ENCODE peak calls at places on chromosome 19, in ten cellular contexts. K is hepatic stellate cell; F is activated T-cell treated with anti-CD3 and anti-CD28 coated beads, Interleukin-2, amount 50 U/mL, for 24 hours; M is endothelial cell; D is stomach; X is stimulated activated CD8-positive, alpha-beta memory T cell treated with anti-CD3 and anti-CD28 coated beads, Interleukin-4, amount 100 ng/mL, for 1 hour; V is cardiac fibroblast; I is lower lobe of right lung; N is hypothalamus; H is A172. T is an unnamed sample.

GRCh38 chr19:5719961-5720790 is at the start of the genes CATSPERD and LONP1:
- DNase-seq in K (peak), F (peak), M (peak), D (peak), X (peak), V (peak), I (peak), N (peak), H (peak), T (peak)

GRCh38 chr19:50341091-50341564 is 12.0 kb upstream of the KCNC3 start:
- DNase-seq in K (no peak), F (no peak), M (no peak), D (no peak), X (no peak), V (no peak), I (peak), N (no peak), H (no peak), T (no peak)

GRCh38 chr19:15293751-15294505 is 38.4 kb downstream of the BRD4 start:
- DNase-seq in K (no peak), F (no peak), M (no peak), D (no peak), X (no peak), V (peak), I (no peak), N (no peak), H (no peak), T (no peak)

GRCh38 chr19:10419646-10420443 is 493 bp upstream of the PDE4A start:
- DNase-seq in K (peak), F (peak), M (peak), D (no peak), X (no peak), V (peak), I (no peak), N (no peak), H (peak), T (no peak)

GRCh38 chr19:1855828-1856255 is 7.5 kb downstream of the KLF16 start:
- DNase-seq in K (no peak), F (no peak), M (no peak), D (no peak), X (no peak), V (peak), I (no peak), N (no peak), H (no peak), T (no peak)

GRCh38 chr19:50447053-50447452 is 14.4 kb downstream of the MYBPC2 start:
- DNase-seq in K (no peak), F (no peak), M (no peak), D (no peak), X (no peak), V (no peak), I (no peak), N (no peak), H (no peak), T (no peak)

GRCh38 chr19:27792576-27793127 is 1420.3 kb downstream of the UQCRFS1 start:
- DNase-seq in K (no peak), F (no peak), M (no peak), D (no peak), X (no peak), V (no peak), I (no peak), N (no peak), H (no peak), T (no peak)

GRCh38 chr19:39506944-39507714 is 7.8 kb upstream of the SELENOV start:
- DNase-seq in K (peak), F (peak), M (peak), D (no peak), X (no peak), V (peak), I (no peak), N (no peak), H (no peak), T (peak)

GRCh38 chr19:28793391-28794168 is 419.4 kb downstream of the UQCRFS1 start:
- DNase-seq in K (no peak), F (no peak), M (peak), D (no peak), X (no peak), V (no peak), I (no peak), N (no peak), H (no peak), T (no peak)

GRCh38 chr19:13906525-13906904 is 514 bp downstream of the CC2D1A start:
- DNase-seq in K (no peak), F (no peak), M (no peak), D (peak), X (no peak), V (no peak), I (peak), N (no peak), H (no peak), T (peak)

T was measured in left colon.